ENCODE peak calls at places on chromosomes 13 and 19, in seven cellular contexts. One of them, this sample, is unnamed. For H3K4me1, the result is how much of the 10 kb centered on the place peaks cover.

GRCh38 chr19:4559569-4559968 is at the start of gene SEMA6B:
- DNase-seq in neural progenitor cell: no peak
- DNase-seq in PC-3: no peak
- DNase-seq in GM23248: no peak
- DNase-seq in hepatocyte: peak
- DNase-seq in fibroblast of lung: no peak
- DNase-seq in PC-9: no peak
- DNase-seq in this sample: no peak

GRCh38 chr19:43534811-43535761 is 2.1 kb downstream of the ZNF575 start:
- DNase-seq in GM23248: peak
- DNase-seq in PC-9: no peak
- DNase-seq in PC-3: peak
- DNase-seq in fibroblast of lung: peak
- DNase-seq in neural progenitor cell: peak
- DNase-seq in hepatocyte: peak
- DNase-seq in this sample: no peak

GRCh38 chr19:39469567-39469966 is 11.1 kb upstream of the TIMM50 start:
- DNase-seq in hepatocyte: no peak
- DNase-seq in PC-3: no peak
- DNase-seq in PC-9: no peak
- DNase-seq in neural progenitor cell: no peak
- DNase-seq in GM23248: no peak
- DNase-seq in fibroblast of lung: no peak
- DNase-seq in this sample: no peak

GRCh38 chr13:49098198-49098597 is 121.9 kb upstream of the MLNR start:
- DNase-seq in PC-9: peak
- DNase-seq in PC-3: peak
- DNase-seq in GM23248: peak
- DNase-seq in hepatocyte: peak
- DNase-seq in fibroblast of lung: peak
- DNase-seq in neural progenitor cell: no peak
- DNase-seq in this sample: peak

GRCh38 chr13:29411493-29411892 is 184.0 kb downstream of the SLC7A1 start:
- DNase-seq in PC-9: no peak
- DNase-seq in hepatocyte: no peak
- DNase-seq in PC-3: peak
- DNase-seq in neural progenitor cell: no peak
- DNase-seq in GM23248: peak
- DNase-seq in fibroblast of lung: peak
- DNase-seq in this sample: no peak

GRCh38 chr13:22143671-22144070 is 472.8 kb downstream of the FGF9 start:
- DNase-seq in neural progenitor cell: no peak
- DNase-seq in PC-9: no peak
- DNase-seq in hepatocyte: no peak
- DNase-seq in fibroblast of lung: no peak
- DNase-seq in PC-3: no peak
- DNase-seq in GM23248: no peak
- DNase-seq in this sample: peak

GRCh38 chr13:99756281-99756680 is 215.3 kb downstream of the ZIC5 start:
- DNase-seq in neural progenitor cell: no peak
- DNase-seq in fibroblast of lung: no peak
- DNase-seq in hepatocyte: no peak
- DNase-seq in GM23248: no peak
- DNase-seq in PC-9: no peak
- DNase-seq in PC-3: peak
- DNase-seq in this sample: no peak

GRCh38 chr13:93145199-93145598 is 81.4 kb upstream of the GPC6 start:
- DNase-seq in PC-9: no peak
- DNase-seq in hepatocyte: no peak
- DNase-seq in GM23248: no peak
- DNase-seq in neural progenitor cell: no peak
- DNase-seq in fibroblast of lung: no peak
- DNase-seq in PC-3: no peak
- DNase-seq in this sample: peak

GRCh38 chr19:5263615-5264014 is 77.0 kb downstream of the PTPRS start:
- DNase-seq in PC-9: no peak
- DNase-seq in neural progenitor cell: no peak
- DNase-seq in PC-3: no peak
- DNase-seq in fibroblast of lung: no peak
- DNase-seq in GM23248: no peak
- DNase-seq in hepatocyte: no peak
- DNase-seq in this sample: no peak

GRCh38 chr13:62176051-62176450 is 760.4 kb upstream of the PCDH20 start:
- DNase-seq in hepatocyte: no peak
- DNase-seq in PC-3: no peak
- DNase-seq in PC-9: no peak
- DNase-seq in fibroblast of lung: peak
- DNase-seq in GM23248: no peak
- DNase-seq in neural progenitor cell: no peak
- DNase-seq in this sample: no peak

GRCh38 chr13:99956473-99957349 is 14.9 kb downstream of the ZIC5 start:
- DNase-seq in hepatocyte: no peak
- DNase-seq in PC-3: no peak
- DNase-seq in fibroblast of lung: no peak
- DNase-seq in neural progenitor cell: peak
- DNase-seq in PC-9: no peak
- DNase-seq in GM23248: peak
- DNase-seq in this sample: no peak

GRCh38 chr13:47623862-47624261 is 377.2 kb downstream of the SUCLA2 start:
- DNase-seq in neural progenitor cell: no peak
- DNase-seq in fibroblast of lung: no peak
- DNase-seq in hepatocyte: no peak
- DNase-seq in PC-3: no peak
- DNase-seq in GM23248: no peak
- DNase-seq in PC-9: no peak
- DNase-seq in this sample: no peak

GRCh38 chr13:77042566-77043177 is 15.7 kb upstream of the FBXL3 start:
- DNase-seq in hepatocyte: peak
- DNase-seq in neural progenitor cell: no peak
- DNase-seq in fibroblast of lung: no peak
- DNase-seq in GM23248: no peak
- DNase-seq in PC-3: no peak
- DNase-seq in PC-9: no peak
- DNase-seq in this sample: no peak

GRCh38 chr13:51832471-51833152 is 12.4 kb downstream of the TMEM272 start:
- DNase-seq in PC-3: peak
- DNase-seq in fibroblast of lung: peak
- DNase-seq in GM23248: peak
- DNase-seq in PC-9: peak
- DNase-seq in hepatocyte: no peak
- DNase-seq in neural progenitor cell: peak
- DNase-seq in this sample: no peak

GRCh38 chr19:9130965-9131364 is 4.2 kb upstream of the OR7G3 start:
- DNase-seq in neural progenitor cell: no peak
- DNase-seq in GM23248: no peak
- DNase-seq in fibroblast of lung: no peak
- DNase-seq in hepatocyte: no peak
- DNase-seq in PC-9: no peak
- DNase-seq in PC-3: no peak
- DNase-seq in this sample: no peak

GRCh38 chr13:32731576-32731975 is 145.3 kb downstream of the PDS5B start:
- DNase-seq in PC-9: no peak
- DNase-seq in GM23248: peak
- DNase-seq in neural progenitor cell: no peak
- DNase-seq in fibroblast of lung: peak
- DNase-seq in PC-3: peak
- DNase-seq in hepatocyte: peak
- DNase-seq in this sample: peak

GRCh38 chr13:91576590-91576989 is 178.2 kb downstream of the GPC5 start:
- DNase-seq in PC-9: no peak
- DNase-seq in neural progenitor cell: peak
- DNase-seq in GM23248: no peak
- DNase-seq in hepatocyte: no peak
- DNase-seq in PC-3: no peak
- DNase-seq in fibroblast of lung: no peak
- DNase-seq in this sample: no peak

GRCh38 chr13:63190219-63190618 is 1774.6 kb upstream of the PCDH20 start:
- DNase-seq in PC-3: no peak
- DNase-seq in GM23248: peak
- DNase-seq in neural progenitor cell: no peak
- DNase-seq in hepatocyte: no peak
- DNase-seq in PC-9: no peak
- DNase-seq in fibroblast of lung: peak
- DNase-seq in this sample: no peak

DNA sequence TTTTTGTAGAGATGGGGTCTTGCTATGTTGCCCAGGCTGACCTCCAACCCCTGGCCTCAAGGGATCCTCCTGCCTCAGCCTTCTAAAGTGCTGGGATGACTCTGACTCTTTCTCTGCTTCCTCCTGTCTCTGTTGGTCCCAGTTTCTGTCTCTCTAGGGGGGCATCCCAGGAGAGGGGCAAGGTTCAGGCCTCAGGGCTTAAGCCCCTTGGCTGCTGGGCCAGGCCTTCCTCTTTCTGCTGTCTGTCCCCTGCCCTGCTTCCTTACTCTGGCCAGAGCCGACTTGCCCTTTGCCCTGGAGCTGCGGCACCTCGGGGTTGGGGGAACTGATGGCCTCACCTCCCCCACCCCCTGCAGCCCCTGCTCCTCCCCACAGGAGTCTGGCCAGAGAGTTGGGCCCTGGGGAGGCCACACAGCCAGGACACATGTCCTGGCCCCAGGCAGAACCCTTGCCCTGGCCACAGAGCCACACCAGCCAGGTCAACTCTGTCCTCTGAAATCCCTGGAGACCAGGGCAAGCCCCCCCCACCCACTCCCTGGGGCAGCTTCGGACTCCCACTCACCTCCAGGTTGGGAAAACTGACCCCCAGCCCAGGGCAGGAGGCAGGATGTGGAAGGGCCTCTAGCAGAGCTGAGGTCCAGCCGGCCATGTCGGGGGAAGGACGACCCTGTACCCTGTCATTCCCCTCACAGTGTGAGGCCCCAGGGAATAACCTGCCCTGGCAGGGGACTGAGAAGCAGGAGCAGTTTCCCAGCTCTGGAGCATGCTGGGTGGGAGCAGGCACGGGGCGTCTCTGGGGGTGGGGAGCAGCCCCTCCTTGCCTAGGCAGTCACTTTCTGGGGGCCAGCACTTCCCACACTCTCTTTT is 23.7 kb downstream of the CEBPA start:
- DNase-seq in PC-9: no peak
- DNase-seq in hepatocyte: no peak
- DNase-seq in neural progenitor cell: no peak
- DNase-seq in PC-3: no peak
- DNase-seq in GM23248: no peak
- DNase-seq in fibroblast of lung: no peak
- DNase-seq in this sample: no peak
- H3K4me1 ChIP-seq in PC-9: under half
- H3K4me1 ChIP-seq in hepatocyte: half or more
- H3K4me1 ChIP-seq in neural progenitor cell: under half
- H3K4me1 ChIP-seq in PC-3: under half
- H3K4me1 ChIP-seq in GM23248: under half
- H3K4me1 ChIP-seq in fibroblast of lung: under half
- H3K4me1 ChIP-seq in this sample: under half

DNA sequence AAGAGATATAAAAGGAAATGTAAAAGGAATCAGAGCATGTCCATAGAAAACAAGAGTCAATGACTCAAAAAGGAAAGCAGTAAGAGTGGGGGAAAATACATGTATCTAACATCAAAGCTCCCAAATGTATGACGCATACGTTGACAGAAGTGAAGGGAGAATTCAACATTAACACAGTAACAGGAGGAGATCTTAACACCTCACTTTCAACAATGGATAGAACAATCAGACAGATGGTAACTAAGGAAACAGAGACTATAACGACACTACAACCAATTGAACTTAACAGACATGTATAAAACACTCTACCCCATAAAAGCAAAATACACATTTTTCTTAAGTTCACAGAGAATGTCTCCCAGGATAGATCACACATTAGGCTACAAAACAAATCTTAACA is 774.8 kb upstream of the ARGLU1 start:
- DNase-seq in neural progenitor cell: no peak
- DNase-seq in PC-3: no peak
- DNase-seq in GM23248: no peak
- DNase-seq in fibroblast of lung: no peak
- DNase-seq in PC-9: no peak
- DNase-seq in hepatocyte: no peak
- DNase-seq in this sample: no peak
- H3K4me3 ChIP-seq in neural progenitor cell: no peak
- H3K4me3 ChIP-seq in PC-3: no peak
- H3K4me3 ChIP-seq in GM23248: no peak
- H3K4me3 ChIP-seq in fibroblast of lung: no peak
- H3K4me3 ChIP-seq in PC-9: no peak
- H3K4me3 ChIP-seq in hepatocyte: no peak
- H3K4me3 ChIP-seq in this sample: no peak

DNA sequence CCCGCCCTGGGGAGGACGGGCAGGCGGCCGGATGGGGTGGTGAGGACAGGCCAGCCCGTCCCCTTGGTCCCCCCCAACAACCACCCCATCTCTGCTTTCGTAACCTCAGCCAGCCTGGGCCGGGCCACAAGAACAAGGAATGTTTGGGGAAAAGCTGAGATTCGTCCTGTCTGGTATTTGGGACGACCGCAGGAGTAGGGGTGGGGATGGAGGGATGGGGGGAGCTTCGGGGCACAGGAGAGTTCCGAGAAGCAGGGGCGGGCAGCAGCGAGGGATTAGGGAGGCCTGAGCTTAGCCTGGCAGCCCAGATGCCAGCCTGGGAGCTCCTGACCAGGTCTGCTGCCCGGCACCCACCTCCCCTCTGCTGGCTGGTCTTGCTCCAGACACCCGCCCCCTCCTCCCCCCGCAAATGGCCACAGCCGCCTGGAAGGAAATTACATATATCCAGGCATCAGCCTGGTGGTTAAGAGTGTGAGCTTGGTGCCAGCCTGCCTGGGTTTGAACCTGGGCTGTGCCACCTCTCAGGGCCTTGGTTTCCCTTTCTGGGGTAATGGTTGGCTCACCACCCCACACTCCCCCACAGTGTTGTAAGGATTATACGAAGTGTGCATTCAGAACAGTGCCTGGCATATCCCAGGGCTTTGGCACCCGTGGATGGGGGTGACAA is at the start of gene PODNL1:
- DNase-seq in GM23248: peak
- DNase-seq in PC-9: no peak
- DNase-seq in hepatocyte: peak
- DNase-seq in fibroblast of lung: peak
- DNase-seq in PC-3: no peak
- DNase-seq in neural progenitor cell: peak
- DNase-seq in this sample: peak
- TF ChIP-seq EZH2 in GM23248: no peak
- TF ChIP-seq EZH2 in PC-9: no peak
- TF ChIP-seq EZH2 in hepatocyte: no peak
- TF ChIP-seq EZH2 in fibroblast of lung: no peak
- TF ChIP-seq EZH2 in PC-3: no peak
- TF ChIP-seq EZH2 in neural progenitor cell: no peak
- TF ChIP-seq EZH2 in this sample: no peak

DNA sequence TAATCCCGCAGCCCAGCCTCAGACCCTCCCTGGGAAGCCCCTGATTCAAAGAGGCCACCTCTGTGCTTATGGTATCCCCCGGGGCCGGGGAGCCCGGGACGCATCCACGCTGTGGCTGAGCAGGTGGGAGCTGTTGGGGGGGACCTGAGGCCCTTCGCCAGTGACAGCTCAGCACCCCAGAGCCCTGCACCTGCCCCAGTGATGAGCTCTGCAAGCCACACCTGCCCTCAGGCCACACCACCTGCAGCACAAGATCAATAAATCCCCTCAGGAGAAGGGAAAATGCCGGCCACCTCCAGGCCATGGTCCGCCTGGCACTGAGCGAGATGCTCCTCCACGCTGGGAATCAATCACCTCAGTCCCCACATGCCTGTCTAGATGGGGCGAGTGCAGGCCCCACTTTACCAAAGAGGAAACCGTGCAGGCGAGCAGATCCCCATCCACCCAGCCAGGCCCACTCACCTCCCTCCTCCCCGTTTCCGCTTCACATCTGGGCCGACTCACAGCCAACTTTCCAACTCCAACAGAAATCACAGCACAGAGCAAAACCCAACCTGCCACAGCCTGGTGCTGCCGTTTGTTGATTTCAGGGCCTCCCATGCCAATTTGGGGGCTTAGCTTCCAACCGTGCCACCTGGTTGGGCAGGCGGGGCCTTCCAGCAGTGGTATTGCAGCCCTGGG is 12.8 kb downstream of the MOB3A start:
- DNase-seq in PC-3: no peak
- DNase-seq in GM23248: no peak
- DNase-seq in fibroblast of lung: no peak
- DNase-seq in hepatocyte: no peak
- DNase-seq in neural progenitor cell: no peak
- DNase-seq in PC-9: no peak
- DNase-seq in this sample: no peak
- H3K4me1 ChIP-seq in PC-3: under half
- H3K4me1 ChIP-seq in GM23248: under half
- H3K4me1 ChIP-seq in fibroblast of lung: under half
- H3K4me1 ChIP-seq in hepatocyte: under half
- H3K4me1 ChIP-seq in neural progenitor cell: under half
- H3K4me1 ChIP-seq in PC-9: under half
- H3K4me1 ChIP-seq in this sample: under half